ENCODE peak calls at places on chromosome 3, in nine cellular contexts. B is left ventricle myocardium inferior; S is HL-60; D is activated CD8-positive, alpha-beta memory T cell treated with anti-CD3 and anti-CD28 coated beads for 24 hours; K is GOT3; Y is thoracic aorta; G is RPMI7951; Q is NCI-H2171; W is HuH-7.5. F is an unnamed sample.

GRCh38 chr3:161372321-161373260 is 1.3 kb upstream of the SPTSSB start:
- DNase-seq in B (no peak), G (no peak), Y (no peak), Q (peak; percentile 65), S (no peak), K (no peak), D (peak; percentile 67), W (peak; percentile 35), F (peak; percentile 72)

GRCh38 chr3:187022403-187023029 is 92.2 kb downstream of the ST6GAL1 start:
- DNase-seq in K (no peak), G (no peak), W (no peak), D (no peak), Y (no peak), S (no peak), B (no peak), Q (no peak), F (no peak)

GRCh38 chr3:46400000-46400734 is 6.7 kb downstream of the CCR5AS start:
- DNase-seq in Q (no peak), K (no peak), Y (no peak), D (no peak), G (peak; percentile 89), W (no peak), B (no peak), S (no peak), F (no peak)

GRCh38 chr3:64382171-64382570 is 156.9 kb upstream of the PRICKLE2 start:
- DNase-seq in K (no peak), Q (no peak), W (no peak), B (no peak), Y (no peak), D (no peak), S (no peak), G (no peak), F (no peak)

GRCh38 chr3:46545695-46546630 is 20.1 kb downstream of the LRRC2 start:
- DNase-seq in G (no peak), Y (no peak), B (no peak), S (no peak), K (no peak), W (no peak), D (no peak), Q (no peak), F (no peak)

GRCh38 chr3:174498638-174499037 is 360.5 kb upstream of the NAALADL2 start:
- DNase-seq in B (no peak), S (no peak), D (no peak), Y (no peak), K (no peak), Q (no peak), W (no peak), G (no peak), F (no peak)

GRCh38 chr3:188720215-188720614 is 451.6 kb upstream of the TPRG1 start:
- DNase-seq in G (no peak), K (no peak), B (no peak), W (no peak), D (no peak), Y (no peak), Q (no peak), S (no peak), F (no peak)

GRCh38 chr3:9130318-9131110 is 118.9 kb downstream of the SRGAP3 start:
- DNase-seq in G (no peak), K (no peak), B (no peak), D (no peak), Y (no peak), Q (no peak), S (peak; percentile 25), W (no peak), F (no peak)

GRCh38 chr3:143843607-143844006 is 4.7 kb downstream of the SLC9A9 start:
- DNase-seq in G (no peak), S (no peak), W (no peak), Q (no peak), K (no peak), B (no peak), D (no peak), Y (no peak), F (no peak)

GRCh38 chr3:113783980-113784379 is 37.1 kb downstream of the ATP6V1A start:
- DNase-seq in Y (no peak), Q (no peak), G (peak; percentile 15), D (no peak), K (no peak), S (no peak), B (no peak), W (no peak), F (no peak)

GRCh38 chr3:131717493-131717892 is 214.7 kb upstream of the MRPL3 start:
- DNase-seq in D (no peak), Y (no peak), G (no peak), B (no peak), W (no peak), Q (no peak), K (no peak), S (no peak), F (no peak)

GRCh38 chr3:190370369-190370768 is 17.6 kb upstream of the CLDN16 start:
- DNase-seq in Q (no peak), K (no peak), G (no peak), S (no peak), B (no peak), D (no peak), Y (no peak), W (no peak), F (no peak)

GRCh38 chr3:5787863-5788488 is 600.5 kb downstream of the EDEM1 start:
- DNase-seq in S (peak; percentile 3), B (no peak), D (no peak), G (no peak), K (no peak), Y (no peak), W (no peak), Q (no peak), F (peak; percentile 23)

GRCh38 chr3:101857279-101857678 is 8.0 kb downstream of the NFKBIZ start:
- DNase-seq in Y (no peak), W (no peak), K (no peak), Q (no peak), S (no peak), G (no peak), B (no peak), D (no peak), F (no peak)

GRCh38 chr3:159854500-159855124 is 134.0 kb upstream of the IL12A start:
- DNase-seq in Y (no peak), S (no peak), K (no peak), G (peak; percentile 85), D (no peak), W (no peak), B (no peak), Q (no peak), F (no peak)

GRCh38 chr3:25412269-25412668 is 15.8 kb upstream of the RARB start:
- DNase-seq in Q (no peak), Y (no peak), S (no peak), G (peak; percentile 16), B (no peak), D (no peak), K (no peak), W (no peak), F (peak; percentile 44)

GRCh38 chr3:52926556-52926955 is 29.2 kb upstream of the STIMATE start:
- DNase-seq in W (no peak), S (no peak), D (no peak), Y (no peak), K (no peak), B (no peak), G (no peak), Q (no peak), F (no peak)

GRCh38 chr3:187804120-187805106 is 59.1 kb upstream of the BCL6 start:
- DNase-seq in S (no peak), B (no peak), K (no peak), D (no peak), Q (no peak), Y (no peak), W (no peak), G (no peak), F (no peak)

GRCh38 chr3:120428904-120429303 is 21.9 kb downstream of the FSTL1 start:
- DNase-seq in S (no peak), Y (no peak), Q (no peak), D (no peak), K (no peak), W (no peak), B (no peak), G (peak; percentile 33), F (no peak)

GRCh38 chr3:78351338-78351737 is 1311.4 kb downstream of the ROBO2 start:
- DNase-seq in Y (no peak), D (no peak), Q (no peak), W (no peak), G (no peak), B (no peak), S (no peak), K (no peak), F (no peak)

GRCh38 chr3:32815812-32816438 is 1.9 kb upstream of the TRIM71 start:
- DNase-seq in G (no peak), S (no peak), Y (no peak), W (peak; percentile 68), B (no peak), Q (no peak), D (no peak), K (no peak), F (no peak)

GRCh38 chr3:112846764-112847163 is at the start of gene CD200R1L:
- DNase-seq in G (no peak), D (no peak), Y (no peak), B (no peak), Q (no peak), W (no peak), K (no peak), S (no peak), F (no peak)

GRCh38 chr3:37608061-37608702 is 253.5 kb upstream of the CTDSPL start:
- DNase-seq in Y (no peak), Q (no peak), S (no peak), K (no peak), D (no peak), W (no peak), B (no peak), G (no peak), F (no peak)

GRCh38 chr3:53478921-53479664 is 15.3 kb upstream of the CACNA1D start:
- DNase-seq in D (no peak), S (no peak), K (no peak), W (no peak), Q (no peak), G (no peak), Y (no peak), B (no peak), F (no peak)

GRCh38 chr3:170752571-170753155 is 117.3 kb downstream of the RPL22L1 start:
- DNase-seq in Y (no peak), K (no peak), S (no peak), G (peak; percentile 63), W (no peak), B (no peak), D (no peak), Q (no peak), F (no peak)

GRCh38 chr3:183038764-183039163 is 58.4 kb upstream of the DCUN1D1 start:
- DNase-seq in K (no peak), B (no peak), Y (no peak), G (no peak), D (no peak), S (no peak), W (no peak), Q (no peak), F (no peak)

GRCh38 chr3:18443670-18444596 is 18.8 kb upstream of the SATB1 start:
- DNase-seq in W (peak; percentile 54), K (no peak), D (peak; percentile 77), G (no peak), S (peak; percentile 34), Q (no peak), B (peak; percentile 12), Y (no peak), F (no peak)

GRCh38 chr3:54122046-54122801 is at the start of gene CACNA2D3:
- DNase-seq in B (peak; percentile 72), K (no peak), G (peak; percentile 54), W (no peak), S (no peak), D (no peak), Y (no peak), Q (peak; percentile 37), F (no peak)

GRCh38 chr3:46407976-46408375 is 917 bp downstream of the CCRL2 start:
- DNase-seq in Q (no peak), W (no peak), G (no peak), D (no peak), B (no peak), K (no peak), S (no peak), Y (no peak), F (no peak)

GRCh38 chr3:31079691-31080090 is 185.2 kb upstream of the GADL1 start:
- DNase-seq in Q (no peak), Y (no peak), S (no peak), K (no peak), B (no peak), G (no peak), D (no peak), W (no peak), F (no peak)

GRCh38 chr3:58084788-58085543 is 76.7 kb downstream of the FLNB start:
- DNase-seq in G (no peak), S (no peak), Q (no peak), K (no peak), Y (no peak), W (no peak), D (no peak), B (no peak), F (no peak)

F was measured in Caco-2.